ENCODE peak calls at places on chromosome 2, in five cellular contexts. One of them, this sample, is unnamed.

GRCh38 chr2:36294290-36294689 is 61.3 kb upstream of the CRIM1 start:
- DNase-seq in lower leg skin: no peak
- DNase-seq in lung: no peak
- DNase-seq in hepatocyte: no peak
- DNase-seq in colonic mucosa: no peak
- DNase-seq in this sample: no peak

GRCh38 chr2:207819021-207819687 is 49.4 kb upstream of the FZD5 start:
- DNase-seq in lower leg skin: no peak
- DNase-seq in lung: no peak
- DNase-seq in hepatocyte: no peak
- DNase-seq in colonic mucosa: no peak
- DNase-seq in this sample: no peak

GRCh38 chr2:218357194-218358177 is 829 bp downstream of the CATIP start:
- DNase-seq in lower leg skin: no peak
- DNase-seq in lung: no peak
- DNase-seq in hepatocyte: no peak
- DNase-seq in colonic mucosa: no peak
- DNase-seq in this sample: no peak

GRCh38 chr2:121218386-121218938 is 66.5 kb downstream of the TFCP2L1 start:
- DNase-seq in lower leg skin: no peak
- DNase-seq in lung: no peak
- DNase-seq in hepatocyte: no peak
- DNase-seq in colonic mucosa: no peak
- DNase-seq in this sample: no peak

GRCh38 chr2:240229603-240230423 is 89.4 kb upstream of the OTOS start:
- DNase-seq in lower leg skin: no peak
- DNase-seq in lung: no peak
- DNase-seq in hepatocyte: no peak
- DNase-seq in colonic mucosa: peak
- DNase-seq in this sample: no peak

GRCh38 chr2:219228745-219229374 is 576 bp downstream of the ATG9A start:
- DNase-seq in lower leg skin: no peak
- DNase-seq in lung: no peak
- DNase-seq in hepatocyte: no peak
- DNase-seq in colonic mucosa: no peak
- DNase-seq in this sample: no peak

GRCh38 chr2:42568431-42569115 is at the start of gene MTA3:
- DNase-seq in lower leg skin: peak
- DNase-seq in lung: peak
- DNase-seq in hepatocyte: peak
- DNase-seq in colonic mucosa: peak
- DNase-seq in this sample: no peak

GRCh38 chr2:152012697-152013096 is 86.1 kb downstream of the CACNB4 start:
- DNase-seq in lower leg skin: no peak
- DNase-seq in lung: no peak
- DNase-seq in hepatocyte: no peak
- DNase-seq in colonic mucosa: no peak
- DNase-seq in this sample: no peak

GRCh38 chr2:46232860-46233259 is 64.3 kb upstream of the EPAS1 start:
- DNase-seq in lower leg skin: no peak
- DNase-seq in lung: no peak
- DNase-seq in hepatocyte: no peak
- DNase-seq in colonic mucosa: no peak
- DNase-seq in this sample: no peak

GRCh38 chr2:12710301-12710700 is 6.4 kb upstream of the TRIB2 start:
- DNase-seq in lower leg skin: no peak
- DNase-seq in lung: no peak
- DNase-seq in hepatocyte: no peak
- DNase-seq in colonic mucosa: no peak
- DNase-seq in this sample: no peak

GRCh38 chr2:18398833-18399232 is 161.6 kb downstream of the RDH14 start:
- DNase-seq in lower leg skin: peak
- DNase-seq in lung: no peak
- DNase-seq in hepatocyte: no peak
- DNase-seq in colonic mucosa: no peak
- DNase-seq in this sample: no peak

GRCh38 chr2:102359527-102359926 is 3.9 kb downstream of the IL18R1 start:
- DNase-seq in lower leg skin: no peak
- DNase-seq in lung: no peak
- DNase-seq in hepatocyte: no peak
- DNase-seq in colonic mucosa: no peak
- DNase-seq in this sample: no peak

GRCh38 chr2:185475868-185476267 is 262.7 kb upstream of the FSIP2 start:
- DNase-seq in lower leg skin: no peak
- DNase-seq in lung: no peak
- DNase-seq in hepatocyte: no peak
- DNase-seq in colonic mucosa: no peak
- DNase-seq in this sample: no peak

GRCh38 chr2:187358531-187358930 is 89.5 kb downstream of the CALCRL start:
- DNase-seq in lower leg skin: no peak
- DNase-seq in lung: no peak
- DNase-seq in hepatocyte: no peak
- DNase-seq in colonic mucosa: no peak
- DNase-seq in this sample: no peak

GRCh38 chr2:167237478-167237877 is 349.2 kb downstream of the XIRP2 start:
- DNase-seq in lower leg skin: no peak
- DNase-seq in lung: no peak
- DNase-seq in hepatocyte: no peak
- DNase-seq in colonic mucosa: no peak
- DNase-seq in this sample: no peak

GRCh38 chr2:151869296-151869695 is 41.1 kb upstream of the ARL5A start:
- DNase-seq in lower leg skin: no peak
- DNase-seq in lung: no peak
- DNase-seq in hepatocyte: no peak
- DNase-seq in colonic mucosa: no peak
- DNase-seq in this sample: no peak

GRCh38 chr2:70088508-70089219 is 1.4 kb downstream of the PCBP1 start:
- DNase-seq in lower leg skin: no peak
- DNase-seq in lung: no peak
- DNase-seq in hepatocyte: no peak
- DNase-seq in colonic mucosa: no peak
- DNase-seq in this sample: no peak

GRCh38 chr2:70672990-70673647 is 94.9 kb downstream of the ADD2 start:
- DNase-seq in lower leg skin: no peak
- DNase-seq in lung: no peak
- DNase-seq in hepatocyte: no peak
- DNase-seq in colonic mucosa: no peak
- DNase-seq in this sample: no peak

GRCh38 chr2:10382313-10383061 is 65.6 kb downstream of the ODC1 start:
- DNase-seq in lower leg skin: no peak
- DNase-seq in lung: peak
- DNase-seq in hepatocyte: no peak
- DNase-seq in colonic mucosa: peak
- DNase-seq in this sample: no peak

GRCh38 chr2:204655101-204655500 is 109.8 kb downstream of the PARD3B start:
- DNase-seq in lower leg skin: no peak
- DNase-seq in lung: no peak
- DNase-seq in hepatocyte: no peak
- DNase-seq in colonic mucosa: no peak
- DNase-seq in this sample: no peak

GRCh38 chr2:71244302-71244660 is 17.4 kb upstream of the PAIP2B start:
- DNase-seq in lower leg skin: no peak
- DNase-seq in lung: no peak
- DNase-seq in hepatocyte: no peak
- DNase-seq in colonic mucosa: no peak
- DNase-seq in this sample: no peak

GRCh38 chr2:216391401-216391800 is 19.1 kb upstream of the MARCHF4 start:
- DNase-seq in lower leg skin: no peak
- DNase-seq in lung: no peak
- DNase-seq in hepatocyte: no peak
- DNase-seq in colonic mucosa: no peak
- DNase-seq in this sample: no peak

GRCh38 chr2:20650412-20650879 is 452 bp downstream of the HS1BP3 start:
- DNase-seq in lower leg skin: no peak
- DNase-seq in lung: no peak
- DNase-seq in hepatocyte: peak
- DNase-seq in colonic mucosa: peak
- DNase-seq in this sample: no peak

GRCh38 chr2:161115605-161116097 is 44.6 kb upstream of the TANK start:
- DNase-seq in lower leg skin: no peak
- DNase-seq in lung: no peak
- DNase-seq in hepatocyte: no peak
- DNase-seq in colonic mucosa: no peak
- DNase-seq in this sample: no peak

GRCh38 chr2:37168217-37168981 is 11.6 kb upstream of the EIF2AK2 start:
- DNase-seq in lower leg skin: no peak
- DNase-seq in lung: no peak
- DNase-seq in hepatocyte: peak
- DNase-seq in colonic mucosa: peak
- DNase-seq in this sample: no peak

DNA sequence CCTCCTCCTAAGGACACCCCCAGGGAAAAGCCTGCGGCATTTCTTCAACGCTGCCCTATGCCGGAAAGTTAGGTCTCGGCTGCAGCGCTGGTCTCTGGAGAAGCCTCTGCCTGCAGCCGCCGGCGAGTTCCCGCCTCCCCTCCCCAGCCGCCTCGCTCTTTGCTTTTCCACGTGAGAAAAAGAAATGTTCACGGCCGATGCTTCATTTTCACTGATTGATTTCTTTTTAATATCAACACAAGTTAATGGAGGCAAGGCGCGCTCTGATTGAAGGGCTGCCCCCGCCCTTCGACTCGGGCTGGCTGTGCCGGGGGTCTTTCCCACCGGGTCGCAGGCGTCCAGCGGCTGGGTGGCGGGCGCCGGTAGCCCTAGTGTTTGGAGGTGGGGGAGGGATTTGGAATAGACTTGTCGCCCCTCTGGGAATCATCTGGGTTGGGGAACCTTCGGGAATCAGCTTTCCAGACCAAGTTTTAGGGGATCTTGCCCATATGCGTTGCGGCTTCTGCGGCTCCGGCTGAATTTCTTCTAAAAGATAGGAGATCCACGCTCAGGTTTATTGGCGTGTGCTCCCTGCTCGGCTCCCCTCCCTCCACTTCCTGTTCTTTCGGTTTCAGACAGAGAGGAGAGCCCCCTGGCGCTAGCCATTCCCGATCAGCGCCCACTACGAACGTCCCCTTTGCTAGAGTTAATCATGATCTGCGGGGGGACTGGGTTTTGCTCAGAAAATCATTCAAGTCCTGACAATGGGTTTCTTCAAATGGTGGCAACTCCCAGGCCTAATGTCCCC is 4.1 kb downstream of the NRP2 start:
- DNase-seq in lower leg skin: no peak
- DNase-seq in lung: no peak
- DNase-seq in hepatocyte: no peak
- DNase-seq in colonic mucosa: no peak
- DNase-seq in this sample: no peak
- TF ChIP-seq CTCF in lower leg skin: no peak
- TF ChIP-seq CTCF in lung: no peak
- TF ChIP-seq CTCF in hepatocyte: peak
- TF ChIP-seq CTCF in colonic mucosa: no peak
- TF ChIP-seq CTCF in this sample: no peak

GRCh38 chr2:86025976-86026743 is 79.5 kb downstream of the POLR1A start:
- DNase-seq in lower leg skin: no peak
- DNase-seq in lung: no peak
- DNase-seq in hepatocyte: no peak
- DNase-seq in colonic mucosa: no peak
- DNase-seq in this sample: no peak

GRCh38 chr2:86027196-86027912 is 78.3 kb downstream of the POLR1A start:
- DNase-seq in lower leg skin: no peak
- DNase-seq in lung: no peak
- DNase-seq in hepatocyte: no peak
- DNase-seq in colonic mucosa: no peak
- DNase-seq in this sample: no peak

GRCh38 chr2:86023366-86023712 is 82.3 kb downstream of the POLR1A start:
- DNase-seq in lower leg skin: no peak
- DNase-seq in lung: no peak
- DNase-seq in hepatocyte: no peak
- DNase-seq in colonic mucosa: no peak
- DNase-seq in this sample: no peak

GRCh38 chr2:86026744-86027065 is 79.0 kb downstream of the POLR1A start:
- DNase-seq in lower leg skin: no peak
- DNase-seq in lung: no peak
- DNase-seq in hepatocyte: no peak
- DNase-seq in colonic mucosa: no peak
- DNase-seq in this sample: no peak

DNA sequence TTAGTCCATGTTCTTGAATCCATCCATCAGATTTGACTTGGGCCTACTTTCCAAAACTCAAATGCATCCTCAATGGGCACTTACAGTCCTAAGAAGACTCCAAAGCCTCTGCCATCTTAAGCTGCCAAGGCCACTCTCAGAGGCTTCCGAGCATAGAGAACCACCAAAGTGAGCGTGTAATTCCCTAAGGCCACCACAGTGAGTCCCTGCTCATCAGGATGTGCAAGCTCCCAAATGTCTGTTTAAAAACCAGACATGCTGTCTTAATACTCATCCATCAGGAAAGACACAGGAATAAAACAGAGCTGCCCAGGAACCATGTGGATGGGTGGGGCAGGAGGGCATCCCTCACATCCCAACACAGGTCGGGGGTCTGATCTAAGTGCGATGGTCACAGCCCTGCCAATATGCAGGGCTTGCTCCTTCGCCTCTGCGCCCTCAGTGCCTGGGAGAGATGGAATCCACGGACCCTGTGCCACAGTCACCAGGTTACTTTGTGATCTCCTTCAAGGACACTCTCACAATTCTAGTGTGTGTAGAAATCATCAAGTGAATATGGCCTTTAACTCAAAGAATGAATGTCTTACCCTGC is 80.4 kb downstream of the POLR1A start:
- DNase-seq in lower leg skin: no peak
- DNase-seq in lung: no peak
- DNase-seq in hepatocyte: no peak
- DNase-seq in colonic mucosa: no peak
- DNase-seq in this sample: no peak
- TF ChIP-seq CTCF in lower leg skin: no peak
- TF ChIP-seq CTCF in lung: no peak
- TF ChIP-seq CTCF in hepatocyte: no peak
- TF ChIP-seq CTCF in colonic mucosa: no peak
- TF ChIP-seq CTCF in this sample: no peak

GRCh38 chr2:172555272-172555521 is 693 bp upstream of the PDK1 start:
- DNase-seq in lower leg skin: no peak
- DNase-seq in lung: no peak
- DNase-seq in hepatocyte: no peak
- DNase-seq in colonic mucosa: no peak
- DNase-seq in this sample: no peak

GRCh38 chr2:172554352-172555271 is 1.3 kb upstream of the PDK1 start:
- DNase-seq in lower leg skin: no peak
- DNase-seq in lung: no peak
- DNase-seq in hepatocyte: no peak
- DNase-seq in colonic mucosa: no peak
- DNase-seq in this sample: no peak

GRCh38 chr2:172551266-172551665 is 4.6 kb upstream of the PDK1 start:
- DNase-seq in lower leg skin: no peak
- DNase-seq in lung: no peak
- DNase-seq in hepatocyte: no peak
- DNase-seq in colonic mucosa: no peak
- DNase-seq in this sample: no peak

GRCh38 chr2:172550419-172550818 is 5.5 kb upstream of the PDK1 start:
- DNase-seq in lower leg skin: no peak
- DNase-seq in lung: no peak
- DNase-seq in hepatocyte: no peak
- DNase-seq in colonic mucosa: no peak
- DNase-seq in this sample: no peak

GRCh38 chr2:172552547-172553291 is 3.2 kb upstream of the PDK1 start:
- DNase-seq in lower leg skin: no peak
- DNase-seq in lung: no peak
- DNase-seq in hepatocyte: peak
- DNase-seq in colonic mucosa: no peak
- DNase-seq in this sample: no peak
- TF ChIP-seq CTCF in lower leg skin: no peak
- TF ChIP-seq CTCF in lung: no peak
- TF ChIP-seq CTCF in hepatocyte: no peak
- TF ChIP-seq CTCF in colonic mucosa: no peak
- TF ChIP-seq CTCF in this sample: no peak

GRCh38 chr2:28175028-28175427 is 217.6 kb upstream of the FOSL2 start:
- DNase-seq in lower leg skin: no peak
- DNase-seq in lung: no peak
- DNase-seq in hepatocyte: no peak
- DNase-seq in colonic mucosa: no peak
- DNase-seq in this sample: no peak
- TF ChIP-seq CTCF in lower leg skin: no peak
- TF ChIP-seq CTCF in lung: no peak
- TF ChIP-seq CTCF in hepatocyte: no peak
- TF ChIP-seq CTCF in colonic mucosa: no peak
- TF ChIP-seq CTCF in this sample: no peak